ENCODE peak calls at places on chromosome 1, in four cellular contexts. F, T, K and Y are unnamed samples.
A peak's percentile ranks its signal among the peaks of the same experiment; 100 is the strongest.

GRCh38 chr1:63679076-63679475 is 85.9 kb downstream of the PGM1 start:
- DNase-seq in F (peak; percentile 40), T (no peak), K (no peak), Y (no peak)

GRCh38 chr1:202145325-202146140 is 996 bp upstream of the ARL8A start:
- DNase-seq in F (no peak), T (no peak), K (no peak), Y (no peak)

GRCh38 chr1:179921981-179922380 is 32.6 kb upstream of the CEP350 start:
- DNase-seq in F (peak; percentile 25), T (no peak), K (no peak), Y (no peak)

GRCh38 chr1:35886606-35887431 is 3.8 kb downstream of the AGO1 start:
- DNase-seq in F (peak; percentile 15), T (no peak), K (no peak), Y (no peak)

GRCh38 chr1:38586993-38587646 is 272.5 kb downstream of the RRAGC start:
- DNase-seq in F (peak; percentile 47), T (peak; percentile 36), K (peak; percentile 54), Y (peak; percentile 46)

GRCh38 chr1:210198840-210199239 is 33.8 kb upstream of the SERTAD4 start:
- DNase-seq in F (no peak), T (no peak), K (no peak), Y (no peak)

GRCh38 chr1:53683986-53684740 is 54.8 kb downstream of the GLIS1 start:
- DNase-seq in F (no peak), T (no peak), K (no peak), Y (no peak)

GRCh38 chr1:194013561-194013960 is 827.1 kb upstream of the B3GALT2 start:
- DNase-seq in F (peak; percentile 32), T (no peak), K (no peak), Y (no peak)

GRCh38 chr1:41475346-41475745 is 9.1 kb downstream of the EDN2 start:
- DNase-seq in F (no peak), T (no peak), K (no peak), Y (no peak)

DNA sequence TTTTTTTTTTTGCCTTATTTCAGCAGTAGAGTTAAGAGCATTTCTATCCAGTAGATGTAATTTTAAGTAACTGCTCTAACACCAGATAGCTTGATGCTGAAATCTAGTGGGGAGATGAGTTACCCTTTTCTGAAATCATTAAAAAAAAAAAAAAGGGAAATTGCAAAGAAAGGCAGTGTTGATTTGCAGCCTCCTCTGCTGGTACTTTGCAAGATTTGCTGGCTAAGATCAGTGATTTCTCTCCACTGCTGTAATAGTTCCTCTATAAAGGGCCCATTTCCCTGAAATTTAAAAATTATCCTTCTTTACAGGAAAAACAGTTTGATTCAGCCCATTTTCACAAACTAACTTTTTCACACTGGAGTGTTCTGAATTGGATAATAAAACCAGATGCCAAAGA is 120.6 kb downstream of the PTBP2 start:
- DNase-seq in F (peak; percentile 37), T (no peak), K (no peak), Y (no peak)
- TF ChIP-seq CTCF in F (peak; percentile 35), T (no peak), K (no peak), Y (no peak)

DNA sequence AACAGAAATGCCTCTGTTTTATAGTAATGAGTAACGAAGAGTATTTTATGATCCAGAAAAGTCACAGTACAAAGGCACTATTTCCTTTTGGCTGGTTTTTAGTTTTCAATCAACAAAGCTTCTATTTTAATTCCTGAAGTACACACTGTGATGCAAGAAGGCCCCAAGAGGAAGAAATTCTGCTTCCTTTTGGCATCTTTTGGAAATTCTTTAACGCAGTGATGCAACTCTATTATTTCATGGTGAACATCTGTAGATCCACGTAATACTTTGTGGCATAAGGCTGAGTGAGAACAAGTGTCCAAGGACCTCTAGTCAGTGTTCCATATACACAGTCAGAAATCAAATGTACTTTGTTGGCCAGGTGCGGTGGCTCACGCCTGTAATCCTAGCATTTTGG is 137.5 kb downstream of the TGFB2 start:
- DNase-seq in F (peak; percentile 94), T (no peak), K (no peak), Y (no peak)
- H3K27ac ChIP-seq in F (no peak overlapping the region), T (no peak overlapping the region), K (no peak overlapping the region), Y (no peak overlapping the region)

GRCh38 chr1:24725209-24725651 is 20.0 kb upstream of the CLIC4 start:
- DNase-seq in F (peak; percentile 52), T (no peak), K (no peak), Y (no peak)
- H3K4me3 ChIP-seq in F (no peak overlapping the region), T (no peak overlapping the region), K (no peak overlapping the region), Y (no peak overlapping the region)

DNA sequence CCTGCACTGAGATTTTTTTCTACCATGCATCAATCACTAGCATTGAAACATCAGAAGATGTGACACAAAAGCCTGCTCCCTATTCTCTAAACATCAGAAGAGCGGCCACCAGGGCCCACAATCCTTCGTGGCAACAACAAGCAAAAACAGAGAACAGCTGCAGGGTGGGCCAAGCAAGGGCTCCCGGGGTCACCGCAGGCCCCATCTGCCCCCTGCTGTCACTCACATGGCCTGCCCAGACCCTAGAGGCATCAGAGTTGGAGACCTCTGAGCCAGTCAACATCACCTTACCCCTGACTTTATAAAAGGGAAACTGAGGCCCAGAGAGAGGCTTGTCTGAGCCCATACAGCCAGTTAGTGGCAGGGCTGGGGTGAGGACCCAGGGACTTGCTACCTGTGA is 1.8 kb downstream of the LAPTM5 start:
- DNase-seq in F (no peak), T (no peak), K (no peak), Y (no peak)
- TF ChIP-seq CTCF in F (no peak), T (no peak), K (no peak), Y (no peak)

DNA sequence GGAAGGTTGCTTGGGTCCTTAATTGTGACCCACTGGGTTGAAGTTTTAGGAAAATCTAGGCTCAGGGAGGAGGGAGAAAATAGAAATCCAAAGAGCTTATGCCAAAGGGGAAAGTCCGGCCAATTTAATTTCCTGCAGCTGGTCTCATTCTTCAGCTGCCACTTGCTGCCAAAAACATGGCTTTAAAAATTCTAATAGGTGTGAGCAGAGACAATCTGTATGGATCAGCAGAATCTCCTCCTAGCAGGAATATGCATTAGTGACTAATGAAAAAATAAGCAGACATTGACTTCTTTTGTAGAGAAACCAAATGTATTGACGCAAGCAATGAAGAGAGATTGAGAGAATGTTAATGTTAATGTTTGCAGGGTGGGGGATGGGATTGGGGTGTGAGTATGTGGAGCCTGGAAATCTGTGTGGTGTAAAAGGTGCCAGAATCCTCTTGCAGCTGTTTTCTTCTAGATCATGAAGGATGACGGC is 35.2 kb downstream of the VWA5B1 start:
- DNase-seq in F (no peak), T (no peak), K (no peak), Y (no peak)
- H3K27ac ChIP-seq in F (no peak overlapping the region), T (no peak overlapping the region), K (no peak overlapping the region), Y (no peak overlapping the region)

GRCh38 chr1:81493102-81493864 is 307.5 kb upstream of the ADGRL2 start:
- DNase-seq in F (no peak), T (no peak), K (no peak), Y (no peak)
- H3K4me3 ChIP-seq in F (no peak overlapping the region), T (no peak overlapping the region), K (no peak overlapping the region), Y (no peak overlapping the region)

GRCh38 chr1:174451408-174451807 is 3.6 kb downstream of the GPR52 start:
- DNase-seq in F (no peak), T (no peak), K (no peak), Y (no peak)
- TF ChIP-seq CTCF in F (no peak), T (no peak), K (no peak), Y (no peak)

GRCh38 chr1:27577504-27578188 is 26.3 kb downstream of the AHDC1 start:
- DNase-seq in F (no peak), T (no peak), K (peak; percentile 71), Y (no peak)
- H3K27ac ChIP-seq in F (peak overlapping the region; percentile 95), T (peak overlapping the region; percentile 95), K (peak overlapping the region; percentile 96), Y (peak overlapping the region; percentile 97)

DNA sequence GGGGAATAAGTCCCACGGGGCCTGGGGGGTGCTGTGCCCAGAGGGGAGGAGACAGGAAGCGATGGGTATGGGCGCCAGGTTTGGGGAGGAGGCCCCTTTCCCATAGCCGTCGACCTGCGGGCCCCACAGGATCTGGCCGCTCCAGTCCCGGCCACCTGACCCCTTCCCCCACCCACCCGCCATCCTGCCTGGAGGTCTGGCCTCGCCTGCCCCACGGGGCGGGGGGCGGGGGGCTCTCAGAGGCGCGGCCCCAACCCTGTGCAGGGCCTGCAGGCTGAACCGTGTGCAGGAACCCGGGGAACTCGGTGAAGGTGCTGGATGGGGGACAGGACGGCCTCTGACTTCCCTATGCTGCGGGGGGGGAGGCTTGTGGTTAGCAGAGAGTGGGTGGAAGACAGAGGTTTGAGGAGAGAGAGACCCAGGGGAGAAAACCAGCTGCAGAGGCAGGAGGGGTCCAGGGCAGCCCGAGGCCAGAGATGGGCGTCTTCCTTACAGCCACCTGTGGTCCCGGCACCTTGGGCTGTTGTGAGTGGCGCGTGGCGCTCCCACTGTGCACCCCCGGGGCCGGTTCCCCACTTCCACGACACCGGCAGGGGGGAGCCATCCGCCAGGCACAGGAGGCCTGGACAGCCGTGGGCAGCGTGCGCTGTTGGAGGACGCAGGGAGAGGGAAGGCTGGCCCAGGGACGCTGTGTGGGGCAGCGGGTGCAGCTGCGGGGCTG is 2.5 kb upstream of the TNFRSF18 start:
- DNase-seq in F (peak; percentile 40), T (peak; percentile 69), K (no peak), Y (no peak)
- H3K4me3 ChIP-seq in F (no peak overlapping the region), T (no peak overlapping the region), K (no peak overlapping the region), Y (peak overlapping the region; percentile 24)